ENCODE peak calls at places on chromosome 17, in four cellular contexts. B is fibroblast of lung, X is endothelial cell of umbilical vein, K is DND-41. H is an unnamed sample.

GRCh38 chr17:8318010-8318409 is 8.0 kb downstream of the ARHGEF15 start:
- DNase-seq in B (no peak), K (no peak), X (no peak), H (no peak)

GRCh38 chr17:72249441-72249840 is 128.6 kb downstream of the SOX9 start:
- DNase-seq in K (no peak), B (no peak), X (no peak), H (no peak)

GRCh38 chr17:3993493-3994220 is 29.4 kb upstream of the ATP2A3 start:
- DNase-seq in B (peak; percentile 16), K (no peak), X (peak; percentile 43), H (no peak)

GRCh38 chr17:78488867-78489634 is 88.1 kb downstream of the DNAH17 start:
- DNase-seq in K (no peak), X (no peak), B (no peak), H (no peak)

GRCh38 chr17:21286771-21287702 is 2.5 kb downstream of the MAP2K3 start:
- DNase-seq in X (no peak), K (no peak), B (no peak), H (no peak)

GRCh38 chr17:43874293-43874692 is 27.3 kb downstream of the CD300LG start:
- DNase-seq in K (no peak), X (no peak), B (no peak), H (no peak)

GRCh38 chr17:71163813-71164122 is 957.1 kb upstream of the SOX9 start:
- DNase-seq in K (no peak), B (no peak), X (no peak), H (no peak)

GRCh38 chr17:8867361-8867981 is at the start of gene PIK3R6:
- DNase-seq in K (peak; percentile 57), X (no peak), B (no peak), H (no peak)

GRCh38 chr17:28928061-28928460 is 23.3 kb downstream of the PHF12 start:
- DNase-seq in X (no peak), B (no peak), K (no peak), H (no peak)

GRCh38 chr17:44002141-44002848 is 2.1 kb upstream of the NAGS start:
- DNase-seq in K (no peak), B (peak; percentile 88), X (peak; percentile 82), H (no peak)

GRCh38 chr17:21394265-21394664 is 18.1 kb downstream of the KCNJ12 start:
- DNase-seq in B (peak; percentile 15), K (no peak), X (no peak), H (no peak)

GRCh38 chr17:81130385-81131288 is 34.7 kb upstream of the PVALEF start:
- DNase-seq in X (no peak), B (no peak), K (no peak), H (no peak)

GRCh38 chr17:32298721-32299578 is 33.3 kb downstream of the RHBDL3 start:
- DNase-seq in B (no peak), X (no peak), K (no peak), H (no peak)

GRCh38 chr17:44901323-44901965 is 2.2 kb upstream of the EFTUD2 start:
- DNase-seq in B (peak; percentile 68), X (peak; percentile 88), K (no peak), H (no peak)

GRCh38 chr17:2043785-2044184 is 2.0 kb downstream of the OVCA2 start:
- DNase-seq in X (no peak), B (peak; percentile 57), K (no peak), H (no peak)

GRCh38 chr17:2689411-2690164 is 22.0 kb downstream of the CLUH start:
- DNase-seq in X (no peak), K (no peak), B (no peak), H (no peak)

GRCh38 chr17:59149841-59150511 is 5.0 kb downstream of the SKA2 start:
- DNase-seq in B (no peak), K (peak; percentile 20), X (no peak), H (no peak)

GRCh38 chr17:35849469-35850348 is 19.0 kb downstream of the HEATR9 start:
- DNase-seq in B (peak; percentile 77), X (peak; percentile 65), K (peak; percentile 65), H (peak; percentile 3)

GRCh38 chr17:82647593-82648164 is 565 bp downstream of the WDR45B start:
- DNase-seq in X (peak; percentile 20), K (peak; percentile 43), B (no peak), H (peak; percentile 63)

GRCh38 chr17:19647697-19648474 is 665 bp upstream of the ALDH3A2 start:
- DNase-seq in K (no peak), X (peak; percentile 72), B (peak; percentile 68), H (no peak)

GRCh38 chr17:50892101-50892776 is 26.1 kb upstream of the TOB1 start:
- DNase-seq in B (no peak), X (no peak), K (no peak), H (no peak)

GRCh38 chr17:80082403-80083135 is 18.8 kb upstream of the GAA start:
- DNase-seq in X (peak; percentile 59), K (peak; percentile 76), B (peak; percentile 82), H (peak; percentile 67)

GRCh38 chr17:81131486-81132196 is 33.7 kb upstream of the PVALEF start:
- DNase-seq in B (no peak), X (no peak), K (no peak), H (no peak)

GRCh38 chr17:2064511-2064910 is 9.6 kb downstream of the HIC1 start:
- DNase-seq in K (no peak), B (no peak), X (no peak), H (no peak)

GRCh38 chr17:44197980-44198720 is 1.5 kb downstream of the ATXN7L3 start:
- DNase-seq in K (peak; percentile 67), B (peak; percentile 81), X (peak; percentile 30), H (peak; percentile 24)

GRCh38 chr17:31794111-31794510 is 64.9 kb downstream of the COPRS start:
- DNase-seq in X (no peak), K (no peak), B (no peak), H (no peak)

GRCh38 chr17:73028311-73028755 is 64.2 kb downstream of the SLC39A11 start:
- DNase-seq in K (no peak), B (peak; percentile 96), X (no peak), H (no peak)

GRCh38 chr17:9446528-9446927 is 129.1 kb downstream of the STX8 start:
- DNase-seq in X (peak; percentile 88), B (no peak), K (no peak), H (no peak)

GRCh38 chr17:82978765-82979349 is 100.6 kb upstream of the METRNL start:
- DNase-seq in B (no peak), K (no peak), X (no peak), H (peak; percentile 57)

GRCh38 chr17:50764860-50765259 is 2.5 kb downstream of the ANKRD40CL start:
- DNase-seq in B (no peak), X (no peak), K (no peak), H (no peak)

GRCh38 chr17:45052052-45052772 is 780 bp upstream of the DCAKD start:
- DNase-seq in B (peak; percentile 20), X (peak; percentile 50), K (peak; percentile 70), H (peak; percentile 63)

DNA sequence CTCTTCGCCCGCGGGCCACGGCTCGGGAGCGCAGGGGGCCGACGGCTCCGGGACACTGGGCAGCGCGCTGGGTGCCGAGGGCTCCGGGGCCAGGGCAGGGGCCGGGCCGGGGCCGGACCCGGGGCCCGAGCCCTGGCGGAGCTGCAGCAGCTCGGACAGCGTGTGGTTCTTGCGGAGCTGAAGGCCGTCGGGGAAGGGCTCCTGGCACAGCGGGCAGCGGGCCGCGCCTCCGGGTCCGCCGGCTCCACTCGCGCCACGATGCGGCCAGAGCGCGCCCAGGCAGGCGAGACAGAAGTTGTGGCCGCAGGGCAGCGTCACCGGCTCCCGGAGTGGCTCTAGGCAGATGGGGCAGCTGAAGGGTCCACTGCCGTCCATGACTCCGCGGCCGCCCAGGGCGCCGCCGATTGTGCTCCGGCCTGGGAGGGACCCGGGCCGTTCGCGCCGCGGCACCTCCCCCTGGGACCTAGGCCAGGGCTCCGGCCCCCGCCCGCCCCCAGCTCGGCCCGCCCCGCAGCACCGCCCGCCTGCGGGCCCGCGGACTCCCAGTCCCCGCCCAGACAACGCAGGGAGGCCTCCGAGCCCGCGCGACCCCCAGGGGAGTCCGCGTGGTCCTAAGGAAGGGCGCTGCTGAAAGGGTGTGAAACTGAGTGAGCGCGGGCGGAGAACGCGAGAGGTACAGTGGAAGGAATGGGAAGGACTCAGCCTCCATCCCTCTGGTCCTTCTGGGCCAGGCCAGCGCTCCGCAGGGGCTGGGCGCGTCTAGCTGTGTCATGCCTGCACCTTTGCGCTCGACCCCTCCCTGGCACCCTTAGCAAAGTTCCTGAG is at the start of gene TRIM47:
- DNase-seq in B (peak; percentile 65), K (no peak), X (peak; percentile 72), H (no peak)
- H3K27ac ChIP-seq in B (peak within 1 kb of the TSS; percentile 76), K (no peak within 1 kb of the TSS), X (peak within 1 kb of the TSS; percentile 70), H (peak within 1 kb of the TSS; percentile 75)

GRCh38 chr17:47704116-47704515 is 10.2 kb downstream of the TBKBP1 start:
- DNase-seq in K (no peak), X (no peak), B (no peak), H (no peak)

GRCh38 chr17:47707884-47708283 is 13.9 kb downstream of the TBKBP1 start:
- DNase-seq in K (no peak), X (no peak), B (no peak), H (no peak)

GRCh38 chr17:47707056-47707791 is 13.3 kb downstream of the TBKBP1 start:
- DNase-seq in B (no peak), K (no peak), X (no peak), H (no peak)

GRCh38 chr17:47704781-47705180 is 10.8 kb downstream of the TBKBP1 start:
- DNase-seq in K (no peak), X (no peak), B (no peak), H (no peak)

DNA sequence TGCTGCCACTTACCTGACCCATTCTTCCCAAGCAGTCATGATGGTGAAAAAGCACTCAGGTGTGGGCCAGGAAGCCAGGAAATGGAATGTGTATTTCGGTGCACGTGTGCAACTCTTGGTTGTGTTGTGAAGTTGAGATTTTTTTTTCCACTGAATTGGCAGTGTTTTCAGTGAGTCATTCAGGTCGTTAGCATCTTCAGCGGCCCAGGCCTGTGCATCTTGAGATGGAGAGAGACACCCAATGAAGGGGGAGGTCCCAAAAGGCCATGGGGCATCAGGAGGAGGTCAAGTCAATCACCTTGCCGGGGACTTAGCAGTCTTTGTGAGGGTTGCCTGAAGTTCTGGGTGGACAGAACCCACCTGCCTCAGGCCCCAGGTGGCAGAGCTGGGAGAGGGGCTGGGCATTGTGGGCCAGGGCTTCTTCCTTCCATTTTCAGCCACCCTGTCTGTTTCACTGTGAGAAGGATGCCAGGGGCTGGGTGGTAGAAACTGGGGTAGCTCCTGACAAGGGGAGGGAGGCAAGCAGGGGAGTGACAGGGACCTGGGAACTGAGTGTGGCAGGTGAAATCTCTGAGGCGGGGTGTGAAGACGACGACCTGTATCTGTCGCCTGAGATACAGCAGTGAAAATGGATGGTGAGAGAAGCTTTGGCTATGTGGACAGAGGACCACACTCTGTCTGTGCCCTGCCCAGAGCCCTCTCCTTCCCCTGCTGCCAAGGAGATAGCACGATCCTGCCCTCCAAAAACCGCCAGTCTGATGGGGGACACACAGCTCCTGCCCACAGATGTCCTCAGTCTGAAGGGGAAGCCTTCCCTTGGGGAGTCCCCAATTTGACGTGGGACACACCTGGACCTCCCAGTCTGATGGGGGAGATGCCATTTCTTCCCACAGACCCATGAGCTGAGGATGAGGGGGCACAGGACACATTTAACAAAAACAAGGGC is 11.8 kb downstream of the TBKBP1 start:
- DNase-seq in B (no peak), K (no peak), X (no peak), H (no peak)
- H3K4me1 ChIP-seq in B (peaks cover 3% of the 10 kb centered on the region), K (peaks cover 3% of the 10 kb centered on the region), X (no peaks in the 10 kb centered on the region), H (peaks cover 63% of the 10 kb centered on the region)

DNA sequence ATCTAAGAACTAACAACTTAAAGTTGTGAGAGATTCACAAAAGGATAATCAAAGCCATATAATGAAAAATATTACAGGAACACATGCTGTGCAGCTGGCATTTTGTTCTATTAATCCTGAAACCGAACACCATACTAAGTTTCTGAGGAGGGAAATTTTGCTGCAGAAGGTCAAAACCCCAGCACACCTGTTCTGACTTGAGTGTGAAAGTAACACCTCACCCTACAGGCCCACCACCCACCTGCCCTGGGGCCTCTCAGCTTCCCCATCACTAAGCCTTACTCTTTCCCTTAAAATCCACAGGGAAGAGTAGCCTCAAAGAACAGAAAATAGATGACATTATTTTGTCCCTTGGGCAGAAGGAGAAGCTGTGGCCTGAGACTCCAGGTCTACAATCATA is 44.8 kb downstream of the STAT5A start:
- DNase-seq in B (no peak), K (no peak), X (no peak), H (no peak)
- H3K27me3 ChIP-seq in B (no peaks in the 10 kb centered on the region), K (no peaks in the 10 kb centered on the region), X (no peaks in the 10 kb centered on the region), H (no peaks in the 10 kb centered on the region)

GRCh38 chr17:57875109-57876022 is 25.5 kb upstream of the MRPS23 start:
- DNase-seq in K (peak; percentile 40), B (peak; percentile 98), X (peak; percentile 98), H (no peak)
- H3K27ac ChIP-seq in K (no peak overlapping the region), B (peak overlapping the region; percentile 95), X (peak overlapping the region; percentile 96), H (no peak overlapping the region)